ENCODE peak calls at places on chromosomes 1 and 21, in seven cellular contexts. H is IMR-90, U is H9, V is H1, J is mesendoderm, Z is neuronal stem cell, T is trophoblast cell. D is an unnamed sample.

GRCh38 chr1:29708818-29709710 is 472.7 kb downstream of the PTPRU start:
- DNase-seq in U (no peak), V (no peak), H (peak; percentile 81), T (no peak), Z (no peak), J (peak; percentile 50), D (peak; percentile 64)

GRCh38 chr1:78549366-78549765 is 58.6 kb downstream of the PTGFR start:
- DNase-seq in T (no peak), J (no peak), V (no peak), U (no peak), Z (no peak), H (no peak), D (no peak)

GRCh38 chr1:156359973-156360372 is 9.0 kb upstream of the RHBG start:
- DNase-seq in T (no peak), U (peak; percentile 73), H (peak; percentile 43), J (peak; percentile 74), Z (no peak), V (no peak), D (peak; percentile 30)

GRCh38 chr1:11331036-11331765 is 58.2 kb downstream of the UBIAD1 start:
- DNase-seq in H (no peak), T (no peak), Z (no peak), J (peak; percentile 44), U (no peak), V (no peak), D (no peak)

GRCh38 chr1:93740601-93741031 is 59.0 kb upstream of the BCAR3 start:
- DNase-seq in U (no peak), T (no peak), V (no peak), H (peak; percentile 35), J (no peak), Z (peak; percentile 57), D (no peak)

GRCh38 chr1:5479876-5480275 is 512.3 kb downstream of the NPHP4 start:
- DNase-seq in Z (no peak), J (no peak), H (no peak), V (no peak), T (no peak), U (no peak), D (no peak)

GRCh38 chr1:207713529-207713928 is 38.3 kb upstream of the CD46 start:
- DNase-seq in V (no peak), H (no peak), U (peak; percentile 65), J (no peak), T (no peak), Z (no peak), D (no peak)

GRCh38 chr1:119594386-119594785 is 53.7 kb downstream of the ZNF697 start:
- DNase-seq in U (no peak), J (no peak), V (no peak), H (no peak), T (no peak), Z (no peak), D (no peak)

GRCh38 chr1:202285908-202286307 is 55.8 kb downstream of the UBE2T start:
- DNase-seq in V (no peak), T (no peak), U (no peak), Z (no peak), J (no peak), H (no peak), D (no peak)

GRCh38 chr1:151166506-151166956 is 587 bp downstream of the SCNM1 start:
- DNase-seq in J (peak; percentile 71), H (peak; percentile 73), Z (no peak), V (no peak), U (no peak), T (no peak), D (peak; percentile 88)

GRCh38 chr1:225470210-225470609 is 42.4 kb upstream of the LBR start:
- DNase-seq in J (no peak), U (peak; percentile 12), T (no peak), V (no peak), H (no peak), Z (no peak), D (no peak)

GRCh38 chr1:5684791-5685190 is 307.4 kb downstream of the NPHP4 start:
- DNase-seq in H (no peak), T (no peak), Z (no peak), J (no peak), V (no peak), U (no peak), D (no peak)

GRCh38 chr21:35066824-35067223 is 17.7 kb upstream of the RUNX1 start:
- DNase-seq in H (no peak), Z (no peak), T (no peak), V (no peak), J (no peak), U (no peak), D (no peak)

GRCh38 chr1:61181016-61181560 is 98.7 kb downstream of the NFIA start:
- DNase-seq in T (no peak), H (no peak), Z (no peak), V (no peak), J (no peak), U (no peak), D (no peak)

GRCh38 chr1:184461321-184461720 is 74.5 kb downstream of the C1orf21 start:
- DNase-seq in U (no peak), T (no peak), Z (no peak), H (peak; percentile 51), V (no peak), J (no peak), D (peak; percentile 71)

GRCh38 chr21:38679531-38679930 is 126.2 kb upstream of the ETS2 start:
- DNase-seq in V (no peak), T (no peak), H (peak; percentile 62), Z (no peak), U (no peak), J (no peak), D (peak; percentile 86)

GRCh38 chr1:92343061-92343460 is 44.2 kb downstream of the RPAP2 start:
- DNase-seq in T (no peak), V (no peak), U (no peak), Z (no peak), H (no peak), J (no peak), D (no peak)

GRCh38 chr1:226912587-226913176 is 27.4 kb upstream of the COQ8A start:
- DNase-seq in H (peak; percentile 6), T (peak; percentile 29), V (peak; percentile 57), U (peak; percentile 89), J (peak; percentile 84), Z (no peak), D (peak; percentile 18)

GRCh38 chr1:154478639-154479038 is 23.4 kb upstream of the TDRD10 start:
- DNase-seq in H (peak; percentile 34), V (no peak), J (no peak), T (no peak), Z (no peak), U (no peak), D (peak; percentile 13)

GRCh38 chr1:159171254-159171687 is at the start of gene CADM3:
- DNase-seq in V (no peak), J (peak; percentile 66), T (no peak), Z (peak; percentile 61), H (no peak), U (peak; percentile 59), D (no peak)

GRCh38 chr1:225250432-225250831 is 177.4 kb downstream of the LBR start:
- DNase-seq in J (no peak), Z (no peak), V (no peak), H (no peak), U (no peak), T (no peak), D (no peak)

GRCh38 chr1:116178837-116179236 is 67.6 kb downstream of the MAB21L3 start:
- DNase-seq in T (no peak), V (no peak), H (no peak), J (no peak), Z (no peak), U (no peak), D (no peak)

GRCh38 chr1:223364685-223365382 is 858 bp upstream of the SUSD4 start:
- DNase-seq in J (peak; percentile 80), T (no peak), H (no peak), Z (peak; percentile 39), U (peak; percentile 62), V (no peak), D (no peak)

GRCh38 chr1:37998913-37999433 is 6.3 kb downstream of the FHL3 start:
- DNase-seq in Z (no peak), U (no peak), T (no peak), H (no peak), V (no peak), J (no peak), D (no peak)

GRCh38 chr1:223708651-223709268 is 3.6 kb upstream of the CAPN2 start:
- DNase-seq in U (no peak), V (no peak), Z (no peak), H (no peak), T (no peak), J (no peak), D (no peak)

GRCh38 chr21:45326169-45326833 is 38.6 kb upstream of the POFUT2 start:
- DNase-seq in U (no peak), T (no peak), V (no peak), J (no peak), H (peak; percentile 42), Z (no peak), D (peak; percentile 57)

DNA sequence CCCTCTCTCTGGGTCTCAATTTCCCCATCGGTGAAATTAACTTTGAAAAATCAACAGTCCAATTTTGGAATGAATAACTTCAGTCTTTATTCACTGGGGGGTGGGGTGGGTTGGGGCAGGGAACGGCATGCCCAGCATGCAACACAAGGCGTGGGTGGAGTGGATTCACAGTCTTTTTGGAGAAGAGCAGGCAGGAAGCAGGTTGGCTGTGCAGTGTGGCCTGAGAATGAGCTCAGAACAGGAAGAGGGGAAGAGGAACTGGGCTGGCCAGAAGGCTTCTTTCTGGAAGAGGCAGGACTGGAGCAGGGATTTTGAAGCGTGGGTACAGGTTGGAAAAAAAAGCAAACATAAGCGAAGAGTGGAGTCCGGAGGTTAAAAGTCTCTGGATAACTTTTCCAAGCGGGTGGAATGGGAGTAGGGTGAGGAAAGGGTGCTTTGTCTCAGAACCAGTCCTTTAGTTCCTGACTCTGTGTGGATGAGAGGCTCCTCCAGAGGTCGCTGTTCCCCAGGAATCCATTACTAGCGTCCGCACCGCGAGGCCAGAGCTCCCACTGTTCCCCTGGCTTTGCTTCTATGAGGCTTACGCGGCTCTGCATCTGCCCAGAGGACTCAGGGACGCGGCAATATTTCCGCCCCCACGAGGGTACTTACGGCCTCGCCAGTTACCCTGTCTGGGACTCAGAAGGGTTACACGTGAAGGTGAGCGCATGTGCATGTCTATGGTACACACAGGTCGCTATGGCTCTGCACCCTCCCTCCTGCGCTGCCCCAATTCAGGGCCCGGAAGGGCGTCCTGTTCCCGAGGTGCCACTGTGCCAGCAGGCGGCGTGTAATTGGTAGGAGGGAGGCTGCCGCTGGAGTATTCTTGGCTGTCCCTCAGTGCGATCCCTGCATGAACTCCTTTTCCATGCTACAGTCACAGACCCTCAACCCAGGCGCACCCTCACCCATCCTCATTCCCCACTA is 5.5 kb upstream of the FOXD2 start:
- DNase-seq in T (no peak), J (peak; percentile 92), H (peak; percentile 79), Z (peak; percentile 87), U (peak; percentile 87), V (peak; percentile 58), D (peak; percentile 67)
- H2BK5ac ChIP-seq in T (no peak overlapping the region), J (no peak overlapping the region), H (peak overlapping the region; percentile 8), Z (no peak overlapping the region), U (no peak overlapping the region), V (no peak overlapping the region), D (no peak overlapping the region)

GRCh38 chr1:74729741-74730478 is 2.9 kb downstream of the CRYZ start:
- DNase-seq in J (peak; percentile 89), Z (no peak), V (no peak), U (no peak), T (peak; percentile 62), H (peak; percentile 78), D (peak; percentile 13)
- H2BK5ac ChIP-seq in J (no peak overlapping the region), Z (no peak overlapping the region), V (no peak overlapping the region), U (no peak overlapping the region), T (no peak overlapping the region), H (peak overlapping the region; percentile 19), D (no peak overlapping the region)

GRCh38 chr1:66944330-66945274 is 19.8 kb downstream of the MIER1 start:
- DNase-seq in U (no peak), J (peak; percentile 55), H (peak; percentile 85), V (no peak), T (peak; percentile 29), Z (no peak), D (peak; percentile 88)
- H2BK5ac ChIP-seq in U (no peak overlapping the region), J (no peak overlapping the region), H (peak overlapping the region; percentile 76), V (no peak overlapping the region), T (no peak overlapping the region), Z (no peak overlapping the region), D (no peak overlapping the region)

GRCh38 chr1:171844381-171844780 is 3.1 kb downstream of the DNM3 start:
- DNase-seq in H (no peak), U (no peak), V (no peak), J (no peak), T (no peak), Z (no peak), D (no peak)
- H2BK5ac ChIP-seq in H (no peak overlapping the region), U (no peak overlapping the region), V (no peak overlapping the region), J (no peak overlapping the region), T (no peak overlapping the region), Z (no peak overlapping the region), D (no peak overlapping the region)

D was measured in mesenchymal stem cell.